ENCODE peak calls at places on chromosomes 2 and 18, in nine cellular contexts. J is astrocyte, H is esophagus squamous epithelium, M is Peyer's patch, X is retinal pigment epithelial cell, F is adrenal gland, C is cardiac fibroblast, D is WERI-Rb-1, O is A673. K is an unnamed sample.

GRCh38 chr18:79933765-79934164 is 17.7 kb downstream of the SLC66A2 start:
- DNase-seq in O (no peak), C (peak; percentile 52), H (no peak), J (peak; percentile 21), F (peak; percentile 26), D (peak; percentile 89), M (no peak), X (no peak), K (peak; percentile 79)

GRCh38 chr2:33412920-33413319 is 63.5 kb upstream of the RASGRP3 start:
- DNase-seq in D (no peak), C (peak; percentile 80), O (peak; percentile 48), X (no peak), M (no peak), J (peak; percentile 60), H (no peak), F (no peak), K (peak; percentile 85)

GRCh38 chr2:111896576-111896975 is 1.8 kb upstream of the MERTK start:
- DNase-seq in H (no peak), D (no peak), F (no peak), M (no peak), X (no peak), O (no peak), J (no peak), C (no peak), K (no peak)

GRCh38 chr2:182718459-182718858 is 2.4 kb downstream of the DNAJC10 start:
- DNase-seq in J (no peak), D (no peak), F (no peak), M (no peak), H (no peak), C (no peak), X (no peak), O (no peak), K (no peak)

GRCh38 chr2:122866095-122866494 is 1110.6 kb downstream of the TSN start:
- DNase-seq in H (no peak), O (no peak), X (no peak), C (no peak), J (no peak), F (no peak), M (no peak), D (no peak), K (no peak)

GRCh38 chr2:110770696-110771425 is 38.5 kb downstream of the ACOXL start:
- DNase-seq in J (peak; percentile 10), H (no peak), D (peak; percentile 80), X (peak; percentile 72), F (no peak), M (no peak), O (peak; percentile 77), C (peak; percentile 34), K (peak; percentile 59)

GRCh38 chr18:78178812-78179211 is 800.8 kb upstream of the SALL3 start:
- DNase-seq in O (no peak), F (no peak), M (no peak), J (no peak), C (no peak), X (no peak), D (no peak), H (no peak), K (no peak)

GRCh38 chr2:213188971-213189899 is 37.8 kb upstream of the IKZF2 start:
- DNase-seq in O (peak; percentile 68), H (no peak), F (no peak), D (no peak), J (peak; percentile 30), C (peak; percentile 56), X (peak; percentile 72), M (no peak), K (peak; percentile 66)

GRCh38 chr2:176567361-176567760 is 298.1 kb downstream of the MTX2 start:
- DNase-seq in J (no peak), H (no peak), M (no peak), C (no peak), F (no peak), D (no peak), O (no peak), X (no peak), K (no peak)

GRCh38 chr2:26946841-26947784 is 23.3 kb upstream of the MAPRE3 start:
- DNase-seq in J (peak; percentile 19), X (no peak), F (no peak), C (peak; percentile 67), M (no peak), D (no peak), H (no peak), O (no peak), K (peak; percentile 47)

GRCh38 chr18:73948497-73948896 is 199.1 kb downstream of the FBXO15 start:
- DNase-seq in M (no peak), C (peak; percentile 54), X (no peak), J (peak; percentile 75), F (no peak), H (no peak), D (no peak), O (no peak), K (peak; percentile 85)

GRCh38 chr2:228675042-228675441 is 493.6 kb upstream of the SPHKAP start:
- DNase-seq in O (no peak), F (peak; percentile 75), D (no peak), X (no peak), M (no peak), J (peak; percentile 79), H (no peak), C (peak; percentile 84), K (peak; percentile 86)

GRCh38 chr2:148966432-148966758 is 72.1 kb upstream of the LYPD6B start:
- DNase-seq in J (no peak), H (no peak), F (no peak), C (no peak), M (no peak), D (no peak), O (no peak), X (no peak), K (no peak)

GRCh38 chr2:148965596-148966431 is 72.7 kb upstream of the LYPD6B start:
- DNase-seq in O (no peak), M (no peak), H (no peak), D (no peak), J (no peak), F (no peak), C (no peak), X (no peak), K (no peak)

GRCh38 chr2:148968776-148969175 is 69.7 kb upstream of the LYPD6B start:
- DNase-seq in O (no peak), H (no peak), X (peak; percentile 89), M (no peak), C (no peak), D (no peak), F (no peak), J (no peak), K (no peak)

GRCh38 chr2:148967056-148967455 is 71.4 kb upstream of the LYPD6B start:
- DNase-seq in O (no peak), D (no peak), F (no peak), H (no peak), J (no peak), C (no peak), M (no peak), X (no peak), K (no peak)

GRCh38 chr2:148967484-148967883 is 71.0 kb upstream of the LYPD6B start:
- DNase-seq in F (no peak), M (no peak), J (no peak), D (no peak), X (no peak), O (no peak), C (peak; percentile 22), H (no peak), K (peak; percentile 19)
- TF ChIP-seq CTCF in F (no peak), M (no peak), J (no peak), D (no peak), X (no peak), O (peak; percentile 19), C (no peak), H (no peak), K (peak; percentile 38)

DNA sequence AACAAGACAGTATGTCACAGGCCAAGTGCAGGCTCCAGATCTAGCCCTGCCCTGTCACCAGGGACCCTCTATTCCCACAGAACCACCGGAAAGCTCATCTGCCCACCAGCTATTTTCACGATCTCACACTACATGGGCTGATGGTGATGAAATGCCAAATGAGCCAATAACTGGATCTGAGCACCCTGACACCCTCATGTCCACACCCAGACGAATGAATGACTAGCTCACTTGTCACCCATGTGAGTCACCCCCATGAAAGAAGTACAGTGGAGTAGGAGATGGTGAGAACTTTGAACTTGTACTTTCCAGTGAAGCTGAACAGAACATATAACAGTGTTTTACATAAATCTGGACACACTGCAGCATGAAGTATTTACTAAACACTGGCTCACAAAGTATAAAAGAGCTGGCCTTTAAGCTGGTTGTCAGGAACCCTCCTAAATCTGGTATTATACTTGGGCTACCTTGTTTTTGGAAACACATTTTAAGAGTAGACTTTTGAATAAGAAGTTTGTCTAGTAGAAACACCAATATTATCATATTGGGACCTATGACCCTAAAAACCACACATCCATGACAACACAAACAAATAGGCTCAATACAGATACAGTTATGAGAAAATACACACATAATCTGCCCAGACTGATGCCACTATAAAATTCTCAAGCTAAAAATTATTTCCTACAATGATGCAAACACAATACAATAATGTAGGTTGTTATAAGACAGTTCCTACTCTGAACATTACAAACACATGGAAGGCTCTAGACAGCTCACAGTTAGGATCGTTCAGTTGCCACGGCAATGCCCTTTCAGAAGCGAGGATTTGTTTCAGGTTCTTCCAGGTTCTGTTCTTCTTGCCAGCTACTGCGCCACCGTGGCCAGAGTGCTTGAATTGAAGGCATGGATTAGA is 19.0 kb downstream of the INO80C start:
- DNase-seq in H (no peak), O (peak; percentile 45), J (peak; percentile 79), F (no peak), C (peak; percentile 47), X (no peak), D (no peak), M (no peak), K (peak; percentile 88)
- H3K4me3 ChIP-seq in H (peak overlapping the region; percentile 7), O (no peak overlapping the region), J (peak overlapping the region; percentile 32), F (no peak overlapping the region), C (peak overlapping the region; percentile 32), X (no peak overlapping the region), D (no peak overlapping the region), M (no peak overlapping the region), K (no peak overlapping the region)

GRCh38 chr18:11570770-11571169 is 38.6 kb upstream of the SLC35G4 start:
- DNase-seq in H (no peak), J (no peak), C (peak; percentile 14), O (peak; percentile 33), M (no peak), X (no peak), F (no peak), D (no peak), K (peak; percentile 56)
- TF ChIP-seq CTCF in H (no peak), J (peak; percentile 25), C (no peak), O (peak; percentile 54), M (no peak), X (peak; percentile 47), F (no peak), D (peak; percentile 15), K (peak; percentile 52)

GRCh38 chr2:11340717-11341116 is 3.7 kb downstream of the ROCK2 start:
- DNase-seq in H (no peak), O (no peak), X (no peak), M (no peak), C (no peak), D (no peak), J (no peak), F (no peak), K (no peak)
- H3K4me3 ChIP-seq in H (no peak overlapping the region), O (no peak overlapping the region), X (no peak overlapping the region), M (no peak overlapping the region), C (no peak overlapping the region), D (no peak overlapping the region), J (no peak overlapping the region), F (no peak overlapping the region), K (no peak overlapping the region)